ENCODE peak calls at places on chromosome X, in six cellular contexts. M is ascending aorta, P is HFF-Myc, B is neural crest cell, D is ovary, E is brain microvascular endothelial cell. J is an unnamed sample.

GRCh38 chrX:151393514-151393913 is 3.5 kb upstream of the VMA21 start:
- DNase-seq in M (no peak), P (no peak), B (no peak), D (no peak), E (no peak), J (no peak)

GRCh38 chrX:69163936-69164741 is 1.1 kb downstream of the PJA1 start:
- DNase-seq in M (peak), P (no peak), B (no peak), D (peak), E (peak), J (peak)

GRCh38 chrX:121579016-121579760 is 531.8 kb downstream of the GLUD2 start:
- DNase-seq in M (no peak), P (peak), B (peak), D (no peak), E (peak), J (peak)

GRCh38 chrX:114338870-114339269 is 245.0 kb upstream of the HTR2C start:
- DNase-seq in M (no peak), P (no peak), B (no peak), D (no peak), E (no peak), J (no peak)

GRCh38 chrX:153651540-153652079 is 4.6 kb downstream of the DUSP9 start:
- DNase-seq in M (peak), P (no peak), B (no peak), D (no peak), E (no peak), J (no peak)

GRCh38 chrX:77442728-77443127 is 4.5 kb upstream of the FGF16 start:
- DNase-seq in M (no peak), P (peak), B (no peak), D (no peak), E (peak), J (no peak)

GRCh38 chrX:638482-639131 is 8.0 kb downstream of the SHOX start:
- DNase-seq in M (no peak), P (no peak), B (no peak), D (no peak), E (no peak), J (no peak)

GRCh38 chrX:70452143-70452733 is 7.6 kb downstream of the DLG3 start:
- DNase-seq in M (peak), P (no peak), B (peak), D (peak), E (no peak), J (peak)

GRCh38 chrX:129040124-129040523 is 483.2 kb downstream of the SMARCA1 start:
- DNase-seq in M (no peak), P (no peak), B (no peak), D (no peak), E (no peak), J (no peak)

GRCh38 chrX:8955521-8955920 is 78.4 kb downstream of the FAM9B start:
- DNase-seq in M (no peak), P (no peak), B (no peak), D (no peak), E (no peak), J (no peak)

GRCh38 chrX:54711735-54712134 is 86.3 kb downstream of the ITIH6 start:
- DNase-seq in M (no peak), P (no peak), B (no peak), D (no peak), E (no peak), J (no peak)

GRCh38 chrX:153802513-153803045 is 8.1 kb downstream of the SSR4 start:
- DNase-seq in M (no peak), P (no peak), B (no peak), D (no peak), E (no peak), J (no peak)

GRCh38 chrX:40581333-40581910 is 652 bp downstream of the ATP6AP2 start:
- DNase-seq in M (no peak), P (no peak), B (no peak), D (no peak), E (peak), J (no peak)

GRCh38 chrX:122622800-122623199 is 561.3 kb upstream of the GRIA3 start:
- DNase-seq in M (no peak), P (no peak), B (no peak), D (no peak), E (no peak), J (no peak)

GRCh38 chrX:45240334-45240733 is 39.7 kb upstream of the DIPK2B start:
- DNase-seq in M (no peak), P (no peak), B (no peak), D (no peak), E (no peak), J (no peak)

GRCh38 chrX:155864655-155865054 is 16.5 kb upstream of the VAMP7 start:
- DNase-seq in M (no peak), P (no peak), B (no peak), D (no peak), E (no peak), J (no peak)

GRCh38 chrX:12032082-12032481 is 106.2 kb upstream of the FRMPD4 start:
- DNase-seq in M (no peak), P (no peak), B (no peak), D (no peak), E (no peak), J (no peak)

GRCh38 chrX:24760601-24761000 is 66.9 kb downstream of the POLA1 start:
- DNase-seq in M (no peak), P (peak), B (no peak), D (no peak), E (peak), J (no peak)

GRCh38 chrX:21374994-21375794 is 976 bp downstream of the CNKSR2 start:
- DNase-seq in M (peak), P (no peak), B (peak), D (no peak), E (no peak), J (peak)

GRCh38 chrX:153580700-153581386 is 18.1 kb downstream of the CCNQ start:
- DNase-seq in M (no peak), P (no peak), B (no peak), D (no peak), E (no peak), J (peak)

GRCh38 chrX:18668059-18668458 is 3.8 kb downstream of the RS1 start:
- DNase-seq in M (no peak), P (no peak), B (no peak), D (no peak), E (no peak), J (no peak)

GRCh38 chrX:872090-872489 is 241.5 kb downstream of the SHOX start:
- DNase-seq in M (no peak), P (no peak), B (no peak), D (no peak), E (no peak), J (no peak)

GRCh38 chrX:114162068-114162735 is 421.7 kb upstream of the HTR2C start:
- DNase-seq in M (no peak), P (no peak), B (peak), D (no peak), E (no peak), J (peak)

GRCh38 chrX:51852621-51853020 is 40.8 kb upstream of the MAGED1 start:
- DNase-seq in M (no peak), P (no peak), B (no peak), D (no peak), E (no peak), J (no peak)

GRCh38 chrX:97740044-97740443 is 856.3 kb downstream of the RPA4 start:
- DNase-seq in M (no peak), P (no peak), B (no peak), D (no peak), E (no peak), J (no peak)

DNA sequence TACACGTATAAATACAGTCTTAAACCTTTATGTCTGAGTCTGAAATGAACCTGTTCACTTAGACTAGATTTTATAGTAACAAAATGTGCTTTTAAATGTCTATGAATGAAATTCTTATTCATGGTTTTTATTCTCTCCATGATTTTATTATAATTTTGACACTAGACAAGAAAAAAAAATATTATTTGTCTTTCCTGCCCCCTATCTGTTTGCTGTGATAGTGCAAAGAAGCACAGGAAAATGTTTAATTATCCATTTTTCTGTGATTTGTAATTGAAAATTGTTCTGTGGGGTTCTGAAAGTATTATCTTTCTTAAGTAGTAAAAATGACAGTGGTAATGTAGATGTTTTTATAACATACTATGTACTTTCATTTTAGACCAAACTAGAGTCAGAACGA is 52.0 kb downstream of the INTS6L start:
- DNase-seq in M (no peak), P (no peak), B (no peak), D (no peak), E (no peak), J (no peak)
- TF ChIP-seq CTCF in M (peak), P (peak), B (peak), D (no peak), E (peak), J (peak)

GRCh38 chrX:19907794-19908193 is 20.4 kb upstream of the SH3KBP1 start:
- DNase-seq in M (no peak), P (no peak), B (no peak), D (no peak), E (no peak), J (no peak)
- TF ChIP-seq CTCF in M (no peak), P (no peak), B (no peak), D (no peak), E (peak), J (no peak)

GRCh38 chrX:42720209-42720608 is 57.8 kb downstream of the PPP1R2C start:
- DNase-seq in M (no peak), P (no peak), B (no peak), D (no peak), E (no peak), J (no peak)

GRCh38 chrX:42715689-42716022 is 62.3 kb downstream of the PPP1R2C start:
- DNase-seq in M (no peak), P (no peak), B (no peak), D (no peak), E (no peak), J (no peak)

GRCh38 chrX:42710452-42710851 is 67.5 kb downstream of the PPP1R2C start:
- DNase-seq in M (no peak), P (no peak), B (no peak), D (no peak), E (no peak), J (no peak)

GRCh38 chrX:42714981-42715688 is 62.8 kb downstream of the PPP1R2C start:
- DNase-seq in M (peak), P (no peak), B (peak), D (peak), E (no peak), J (peak)
- TF ChIP-seq CTCF in M (peak), P (no peak), B (peak), D (no peak), E (peak), J (peak)

DNA sequence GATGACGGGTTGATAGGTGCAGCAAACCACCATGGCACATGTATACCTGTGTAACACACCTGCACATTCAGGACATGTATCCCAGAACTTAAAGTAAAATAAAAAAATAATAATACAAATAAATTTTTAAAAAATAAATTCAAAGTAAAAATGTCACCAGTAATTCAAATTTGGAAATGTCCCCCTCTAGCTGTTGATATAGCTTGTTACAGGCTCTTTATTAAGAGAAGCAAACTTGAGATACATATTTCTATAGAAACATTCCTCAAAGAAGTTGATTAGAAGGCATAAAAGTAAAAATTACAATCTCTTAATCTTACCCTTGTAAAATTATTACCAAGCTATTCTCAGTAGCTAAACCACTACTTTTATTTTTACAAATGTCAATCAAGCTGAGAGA is 1397.0 kb downstream of the FAM133A start:
- DNase-seq in M (no peak), P (no peak), B (no peak), D (no peak), E (no peak), J (no peak)
- TF ChIP-seq CTCF in M (no peak), P (no peak), B (peak), D (no peak), E (peak), J (peak)

GRCh38 chrX:31508338-31508737 is 436.5 kb upstream of the FTHL17 start:
- DNase-seq in M (no peak), P (no peak), B (no peak), D (no peak), E (peak), J (no peak)
- TF ChIP-seq CTCF in M (no peak), P (no peak), B (no peak), D (no peak), E (no peak), J (no peak)

DNA sequence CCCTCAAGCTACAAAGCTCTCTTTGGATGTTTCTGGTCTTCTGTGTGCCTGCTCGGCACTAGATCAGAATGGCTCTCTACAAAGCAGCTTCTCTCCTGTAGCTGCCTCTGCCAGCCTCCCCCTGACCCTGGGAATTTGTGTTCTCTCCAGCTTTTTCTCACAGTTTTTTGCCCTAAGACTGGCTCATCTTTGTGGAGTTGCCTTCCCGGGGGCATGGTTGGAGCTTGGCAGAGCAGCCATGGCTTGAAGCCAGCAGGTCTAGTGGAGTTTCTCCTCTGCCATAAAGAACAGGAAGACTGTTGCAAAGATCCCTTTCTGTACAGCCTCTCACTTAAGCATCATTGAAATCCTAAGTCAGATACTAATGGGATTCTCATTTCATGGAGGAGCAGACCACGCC is 163.3 kb upstream of the MAMLD1 start:
- DNase-seq in M (no peak), P (no peak), B (no peak), D (no peak), E (no peak), J (no peak)
- TF ChIP-seq CTCF in M (no peak), P (no peak), B (no peak), D (no peak), E (no peak), J (no peak)

GRCh38 chrX:95346854-95347253 is 1337.8 kb upstream of the DIAPH2 start:
- DNase-seq in M (no peak), P (no peak), B (no peak), D (no peak), E (no peak), J (no peak)
- TF ChIP-seq CTCF in M (peak), P (no peak), B (peak), D (no peak), E (no peak), J (peak)

J was measured in nephron progenitor cell.